ENCODE peak calls at places on chromosome 14, in four cellular contexts. P is OCI-LY7, F is neural progenitor cell, Z is cardiac muscle cell. H is an unnamed sample.

GRCh38 chr14:21455592-21455911 is 371 bp downstream of the CHD8 start:
- DNase-seq in P (no peak), F (no peak), Z (no peak), H (no peak)

GRCh38 chr14:104558231-104559042 is 21.1 kb upstream of the C14orf180 start:
- DNase-seq in P (no peak), F (no peak), Z (no peak), H (no peak)

GRCh38 chr14:93962701-93963601 is 13.4 kb downstream of the ASB2 start:
- DNase-seq in P (peak; percentile 90), F (no peak), Z (no peak), H (no peak)

GRCh38 chr14:46717211-46717610 is 65.6 kb upstream of the RPL10L start:
- DNase-seq in P (no peak), F (no peak), Z (no peak), H (peak; percentile 19)

GRCh38 chr14:94089479-94089878 is 8.4 kb downstream of the IFI27L1 start:
- DNase-seq in P (no peak), F (no peak), Z (no peak), H (no peak)

GRCh38 chr14:105437723-105438500 is 18.3 kb downstream of the MTA1 start:
- DNase-seq in P (no peak), F (no peak), Z (no peak), H (no peak)

GRCh38 chr14:22854963-22855724 is 16.4 kb upstream of the LRP10 start:
- DNase-seq in P (no peak), F (no peak), Z (no peak), H (no peak)

GRCh38 chr14:45811155-45811554 is 558.2 kb upstream of the MIS18BP1 start:
- DNase-seq in P (no peak), F (peak; percentile 2), Z (no peak), H (no peak)

GRCh38 chr14:89428556-89429196 is 11.6 kb upstream of the FOXN3 start:
- DNase-seq in P (no peak), F (peak; percentile 26), Z (no peak), H (no peak)

GRCh38 chr14:61420326-61420725 is 98.9 kb downstream of the PRKCH start:
- DNase-seq in P (no peak), F (no peak), Z (no peak), H (peak; percentile 40)

GRCh38 chr14:77217551-77217950 is 36.0 kb downstream of the TMEM63C start:
- DNase-seq in P (no peak), F (no peak), Z (no peak), H (no peak)

GRCh38 chr14:38175658-38176057 is 32.0 kb upstream of the SSTR1 start:
- DNase-seq in P (no peak), F (no peak), Z (no peak), H (no peak)

GRCh38 chr14:92340071-92340470 is 17.1 kb downstream of the SLC24A4 start:
- DNase-seq in P (no peak), F (no peak), Z (no peak), H (no peak)

GRCh38 chr14:64303471-64303917 is 9.3 kb upstream of the ESR2 start:
- DNase-seq in P (peak; percentile 72), F (peak; percentile 72), Z (peak; percentile 76), H (no peak)

GRCh38 chr14:65853407-65853955 is 441.0 kb downstream of the FUT8 start:
- DNase-seq in P (no peak), F (no peak), Z (no peak), H (no peak)

GRCh38 chr14:57863471-57863870 is 2.4 kb downstream of the SLC35F4 start:
- DNase-seq in P (no peak), F (no peak), Z (no peak), H (no peak)

GRCh38 chr14:32358781-32359180 is 29.7 kb downstream of the AKAP6 start:
- DNase-seq in P (no peak), F (peak; percentile 11), Z (no peak), H (no peak)

GRCh38 chr14:105155071-105155651 is 13.4 kb downstream of the JAG2 start:
- DNase-seq in P (no peak), F (no peak), Z (no peak), H (no peak)

GRCh38 chr14:81710232-81710845 is 176.7 kb upstream of the SEL1L start:
- DNase-seq in P (peak; percentile 52), F (peak; percentile 62), Z (peak; percentile 62), H (no peak)

GRCh38 chr14:80602931-80603330 is 338.6 kb downstream of the CEP128 start:
- DNase-seq in P (no peak), F (no peak), Z (no peak), H (no peak)

GRCh38 chr14:73740921-73741326 is 26.7 kb upstream of the PNMA1 start:
- DNase-seq in P (no peak), F (no peak), Z (no peak), H (no peak)
- H3K27ac ChIP-seq in P (peak overlapping the region; percentile 70), F (no peak overlapping the region), Z (peak overlapping the region; percentile 53), H (no peak overlapping the region)

DNA sequence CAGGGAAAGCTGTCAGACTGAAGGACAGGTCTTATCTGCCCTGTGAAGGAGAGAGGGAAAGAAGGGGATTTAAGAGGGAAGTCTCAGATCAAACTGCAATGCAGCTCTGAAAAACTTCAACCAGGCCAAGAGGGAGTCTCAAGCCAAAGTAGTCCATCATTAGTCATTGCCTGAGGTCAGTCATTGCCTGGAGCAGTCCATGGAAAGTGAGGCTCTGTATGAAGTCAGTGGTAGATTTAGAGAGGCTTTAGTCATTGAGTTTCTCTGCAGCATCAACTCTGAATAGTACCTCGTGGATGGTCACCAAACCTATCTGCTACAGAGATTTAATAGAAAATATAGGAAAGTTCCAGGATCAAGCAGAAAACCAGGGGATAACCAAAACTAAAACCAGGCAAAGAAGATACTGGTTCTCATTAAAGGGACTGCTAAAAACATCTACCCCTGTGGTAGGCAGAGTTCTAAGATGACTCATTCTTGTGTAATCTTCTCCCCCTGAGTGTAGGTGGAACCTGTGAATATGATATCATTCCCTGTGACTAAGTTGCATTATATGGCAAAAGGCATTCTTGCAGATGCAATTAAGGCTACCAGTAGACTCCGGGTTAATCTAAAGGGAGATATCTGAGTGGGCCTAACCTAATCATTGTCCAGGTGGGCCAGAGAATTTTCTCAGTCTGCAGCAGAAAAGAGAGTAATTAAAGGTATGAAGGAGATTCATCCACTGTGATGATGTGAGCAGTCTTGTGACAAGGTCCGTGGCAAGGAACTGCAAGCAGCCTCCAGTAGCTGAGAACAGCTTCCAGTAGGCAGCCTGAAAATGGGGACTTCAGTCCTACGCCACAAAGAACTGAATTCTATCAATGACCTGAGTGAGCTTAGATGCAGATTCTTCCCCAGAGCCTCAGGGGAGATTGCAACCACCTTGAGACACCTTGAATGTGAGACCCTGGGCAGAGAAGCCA is 123.1 kb downstream of the GALC start:
- DNase-seq in P (no peak), F (no peak), Z (no peak), H (peak; percentile 2)
- H3K27ac ChIP-seq in P (no peak overlapping the region), F (no peak overlapping the region), Z (no peak overlapping the region), H (no peak overlapping the region)

DNA sequence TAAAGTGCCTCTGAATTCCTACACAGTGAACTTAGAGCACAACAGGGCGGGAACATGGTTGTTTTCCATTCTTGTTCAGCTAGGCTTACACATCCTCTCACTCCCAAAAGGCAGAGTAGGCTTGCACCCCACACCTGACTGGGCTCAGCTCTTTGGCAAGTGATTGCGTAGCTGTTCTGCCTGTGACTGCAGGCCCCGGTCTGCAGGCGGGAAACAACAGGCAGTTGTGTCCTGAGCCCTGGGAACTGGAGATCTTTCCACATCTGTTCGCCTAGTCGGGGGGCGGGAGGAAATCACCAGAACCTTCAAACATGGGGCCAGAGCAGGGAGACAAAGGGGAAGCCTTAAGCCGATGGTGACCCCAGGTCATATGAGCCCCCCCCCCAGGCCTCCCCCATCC is 274.7 kb downstream of the ZFP36L1 start:
- DNase-seq in P (no peak), F (peak; percentile 64), Z (no peak), H (no peak)
- H3K27ac ChIP-seq in P (no peak overlapping the region), F (peak overlapping the region; percentile 82), Z (no peak overlapping the region), H (no peak overlapping the region)

GRCh38 chr14:54976316-54976715 is 50.6 kb downstream of the WDHD1 start:
- DNase-seq in P (no peak), F (no peak), Z (no peak), H (no peak)
- H3K27ac ChIP-seq in P (no peak overlapping the region), F (no peak overlapping the region), Z (no peak overlapping the region), H (peak overlapping the region; percentile 7)

DNA sequence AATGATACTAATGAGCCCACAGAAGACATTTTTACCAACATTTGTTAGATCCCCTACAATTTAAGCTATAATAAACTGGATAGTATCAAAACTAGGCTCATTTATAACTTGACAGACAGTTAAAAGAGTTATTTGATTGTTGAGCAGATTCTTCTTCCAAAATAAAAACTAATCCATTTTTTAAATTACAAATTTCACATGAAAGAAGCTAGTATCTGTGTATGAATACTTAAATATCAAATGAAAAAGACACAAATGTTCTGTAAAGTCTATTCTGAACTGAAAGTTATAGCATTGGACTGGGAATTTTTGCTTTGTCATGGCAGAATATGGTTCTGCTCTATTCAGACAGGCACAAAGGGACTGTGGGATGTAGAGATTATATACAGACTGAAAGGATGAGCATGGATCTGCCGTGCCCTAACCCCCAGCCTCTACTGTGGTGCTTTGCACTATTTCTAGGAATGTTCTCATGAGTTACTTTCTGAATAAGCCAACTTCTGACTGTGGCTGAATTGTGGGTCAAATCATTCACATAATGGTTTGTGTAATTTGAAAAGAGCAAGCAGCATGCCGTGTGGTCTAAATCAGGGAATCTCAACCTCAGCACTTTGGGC is 352.7 kb downstream of the KCNH5 start:
- DNase-seq in P (no peak), F (no peak), Z (no peak), H (no peak)
- H3K27ac ChIP-seq in P (no peak overlapping the region), F (no peak overlapping the region), Z (no peak overlapping the region), H (peak overlapping the region; percentile 97)